ENCODE peak calls at places on chromosomes 1 and 21, in seven cellular contexts. R is activated CD4-positive, alpha-beta T cell treated with anti-CD3 and anti-CD28 coated beads, Interleukin-2, amount 50 U/mL, for 24 hours; N is NCI-H1436; W is iPS-NIHi11; O is NK-92 treated with Interleukin-12 subunit alpha and Interleukin-12 subunit beta, amount 100 ng/mL, for 24 hours; A is stimulated activated CD8-positive, alpha-beta memory T cell treated with anti-CD3 and anti-CD28 coated beads, Interleukin-7, amount 100 ng/mL, for 24 hours; C is HTR-8/SVneo. T is an unnamed sample.

GRCh38 chr1:38488162-38488898 is 371.2 kb downstream of the RRAGC start:
- DNase-seq in R (no peak), W (no peak), A (no peak), N (no peak), O (no peak), C (no peak), T (no peak)

GRCh38 chr1:55584521-55585401 is 369.6 kb upstream of the USP24 start:
- DNase-seq in R (no peak), W (peak), O (no peak), A (no peak), N (peak), C (no peak), T (no peak)

GRCh38 chr1:41919764-41920397 is 1.2 kb upstream of the HIVEP3 start:
- DNase-seq in O (peak), N (peak), A (peak), C (no peak), R (peak), W (peak), T (no peak)

GRCh38 chr21:32261929-32262328 is 16.9 kb downstream of the MIS18A start:
- DNase-seq in W (no peak), A (no peak), N (no peak), R (no peak), O (no peak), C (no peak), T (no peak)

GRCh38 chr1:169086603-169087455 is 19.7 kb upstream of the ATP1B1 start:
- DNase-seq in C (no peak), R (no peak), O (no peak), W (no peak), A (no peak), N (no peak), T (no peak)

GRCh38 chr1:231419738-231420298 is 2.3 kb downstream of the EGLN1 start:
- DNase-seq in W (no peak), A (no peak), O (no peak), C (no peak), N (no peak), R (no peak), T (no peak)

GRCh38 chr1:77866296-77866695 is 22.1 kb upstream of the NEXN start:
- DNase-seq in N (no peak), R (no peak), W (no peak), A (no peak), C (peak), O (no peak), T (no peak)

GRCh38 chr1:58848818-58849411 is 65.1 kb upstream of the JUN start:
- DNase-seq in N (no peak), R (no peak), W (peak), A (no peak), O (no peak), C (peak), T (peak)

GRCh38 chr1:236156512-236157208 is 14.3 kb downstream of the GPR137B start:
- DNase-seq in N (no peak), O (no peak), W (no peak), C (no peak), R (no peak), A (no peak), T (no peak)

GRCh38 chr1:117092594-117092993 is 29.0 kb downstream of the TRIM45 start:
- DNase-seq in O (no peak), N (no peak), W (no peak), A (no peak), C (no peak), R (no peak), T (no peak)

GRCh38 chr1:224786533-224787249 is 142.8 kb upstream of the DNAH14 start:
- DNase-seq in A (no peak), O (no peak), W (no peak), C (no peak), R (no peak), N (no peak), T (peak)

GRCh38 chr1:84698718-84699117 is 8.5 kb upstream of the SSX2IP start:
- DNase-seq in C (peak), O (no peak), R (no peak), N (no peak), A (no peak), W (no peak), T (no peak)

GRCh38 chr1:228378453-228379164 is 28.0 kb downstream of the TRIM11 start:
- DNase-seq in C (peak), R (peak), O (no peak), W (peak), N (peak), A (no peak), T (no peak)

GRCh38 chr1:246629030-246629429 is 62.8 kb downstream of the CNST start:
- DNase-seq in A (no peak), C (no peak), O (no peak), R (no peak), N (no peak), W (no peak), T (no peak)

GRCh38 chr21:43667191-43667904 is 8.0 kb downstream of the RRP1B start:
- DNase-seq in C (no peak), W (no peak), O (no peak), R (no peak), N (no peak), A (no peak), T (no peak)

GRCh38 chr1:16243408-16243690 is 6.4 kb upstream of the CPLANE2 start:
- DNase-seq in W (no peak), N (no peak), C (no peak), R (no peak), O (no peak), A (no peak), T (no peak)

GRCh38 chr1:77126309-77126708 is 92.9 kb downstream of the PIGK start:
- DNase-seq in R (peak), W (peak), O (no peak), A (no peak), N (peak), C (peak), T (no peak)

GRCh38 chr1:197126698-197127097 is 19.8 kb downstream of the ASPM start:
- DNase-seq in W (no peak), A (no peak), R (no peak), O (no peak), C (no peak), N (no peak), T (no peak)

GRCh38 chr1:110746644-110747259 is 72.0 kb upstream of the KCNA3 start:
- DNase-seq in N (no peak), C (peak), A (no peak), R (peak), O (peak), W (peak), T (no peak)

GRCh38 chr1:245590726-245591125 is 435.9 kb downstream of the KIF26B start:
- DNase-seq in W (no peak), R (no peak), N (no peak), C (no peak), O (no peak), A (no peak), T (no peak)

GRCh38 chr21:35779690-35780570 is 280.4 kb downstream of the SETD4 start:
- DNase-seq in N (no peak), R (no peak), C (peak), W (no peak), A (no peak), O (no peak), T (no peak)

GRCh38 chr1:156795787-156796186 is 20.9 kb downstream of the SH2D2A start:
- DNase-seq in O (no peak), R (no peak), C (no peak), W (no peak), A (no peak), N (no peak), T (no peak)

GRCh38 chr1:56755911-56756310 is 63.3 kb downstream of the FYB2 start:
- DNase-seq in W (no peak), N (no peak), R (no peak), O (no peak), A (no peak), C (no peak), T (no peak)

GRCh38 chr1:213070399-213070798 is 19.4 kb downstream of the RPS6KC1 start:
- DNase-seq in N (no peak), C (peak), W (no peak), O (peak), R (no peak), A (no peak), T (no peak)

GRCh38 chr1:155499953-155500621 is 62.5 kb downstream of the ASH1L start:
- DNase-seq in N (peak), A (no peak), O (no peak), C (no peak), R (no peak), W (no peak), T (no peak)

GRCh38 chr1:37282763-37283162 is 191.6 kb upstream of the ZC3H12A start:
- DNase-seq in N (no peak), R (no peak), C (no peak), W (no peak), A (no peak), O (no peak), T (no peak)

GRCh38 chr1:998905-999796 is 746 bp downstream of the HES4 start:
- DNase-seq in C (no peak), W (peak), A (no peak), O (no peak), N (no peak), R (no peak), T (peak)

GRCh38 chr1:11691302-11691914 is at the start of gene DRAXIN:
- DNase-seq in R (no peak), W (peak), N (peak), C (no peak), A (no peak), O (no peak), T (no peak)

GRCh38 chr1:11515403-11516300 is 36.7 kb downstream of the DISP3 start:
- DNase-seq in N (no peak), O (no peak), R (no peak), A (no peak), W (peak), C (no peak), T (no peak)

GRCh38 chr1:185144233-185144632 is 12.5 kb downstream of the TRMT1L start:
- DNase-seq in A (no peak), O (no peak), N (no peak), C (no peak), W (no peak), R (no peak), T (no peak)

GRCh38 chr1:29713857-29714256 is 477.5 kb downstream of the PTPRU start:
- DNase-seq in W (no peak), O (no peak), R (no peak), A (no peak), N (no peak), C (no peak), T (no peak)

GRCh38 chr1:7218210-7218832 is 433.1 kb downstream of the CAMTA1 start:
- DNase-seq in O (peak), R (peak), A (no peak), C (peak), N (peak), W (peak), T (no peak)

GRCh38 chr21:42289926-42290325 is 25.3 kb downstream of the TFF3 start:
- DNase-seq in W (no peak), O (no peak), N (no peak), A (no peak), C (no peak), R (no peak), T (no peak)

GRCh38 chr1:82790556-82790955 is 989.8 kb downstream of the ADGRL2 start:
- DNase-seq in W (no peak), N (no peak), C (no peak), A (no peak), O (no peak), R (no peak), T (no peak)

GRCh38 chr1:1894354-1895049 is 3.6 kb upstream of the GNB1 start:
- DNase-seq in N (no peak), C (no peak), O (no peak), A (no peak), R (no peak), W (no peak), T (no peak)

GRCh38 chr1:54885863-54886723 is 902 bp downstream of the DHCR24 start:
- DNase-seq in W (peak), C (peak), O (no peak), N (no peak), A (no peak), R (no peak), T (no peak)

GRCh38 chr1:13628711-13629110 is 45.1 kb downstream of the PDPN start:
- DNase-seq in N (no peak), A (no peak), W (no peak), O (no peak), C (no peak), R (no peak), T (no peak)

GRCh38 chr1:161721738-161722343 is 497 bp downstream of the FCRLB start:
- DNase-seq in O (peak), R (no peak), C (peak), A (no peak), N (no peak), W (no peak), T (no peak)

GRCh38 chr21:31283025-31283424 is 61.0 kb downstream of the TIAM1 start:
- DNase-seq in C (no peak), N (no peak), W (no peak), A (no peak), O (peak), R (no peak), T (no peak)

GRCh38 chr1:42040159-42040558 is 113.1 kb upstream of the GUCA2B start:
- DNase-seq in W (no peak), A (no peak), N (no peak), C (no peak), O (no peak), R (no peak), T (no peak)

T was measured in osteocyte.